ENCODE peak calls at places on chromosomes 1 and 21, in five cellular contexts. One of them, this sample, is unnamed.

GRCh38 chr1:47332779-47333577 is 612 bp upstream of the CMPK1 start:
- DNase-seq in HepG2: no peak
- DNase-seq in GM12878: no peak
- DNase-seq in H1: no peak
- DNase-seq in HEK293T: no peak
- DNase-seq in this sample: no peak

GRCh38 chr1:54940027-54940426 is 40.4 kb upstream of the TMEM61 start:
- DNase-seq in HepG2: no peak
- DNase-seq in GM12878: no peak
- DNase-seq in H1: no peak
- DNase-seq in HEK293T: no peak
- DNase-seq in this sample: no peak

GRCh38 chr1:24992761-24993211 is 62.7 kb upstream of the RUNX3 start:
- DNase-seq in HepG2: no peak
- DNase-seq in GM12878: no peak
- DNase-seq in H1: no peak
- DNase-seq in HEK293T: no peak
- DNase-seq in this sample: no peak

GRCh38 chr1:70863256-70863655 is 184.4 kb downstream of the PTGER3 start:
- DNase-seq in HepG2: no peak
- DNase-seq in GM12878: no peak
- DNase-seq in H1: no peak
- DNase-seq in HEK293T: no peak
- DNase-seq in this sample: no peak

GRCh38 chr1:172699111-172699510 is 40.2 kb downstream of the FASLG start:
- DNase-seq in HepG2: no peak
- DNase-seq in GM12878: peak; percentile 17
- DNase-seq in H1: no peak
- DNase-seq in HEK293T: no peak
- DNase-seq in this sample: no peak

GRCh38 chr1:110407260-110408210 is at the start of gene LAMTOR5:
- DNase-seq in HepG2: peak; percentile 90
- DNase-seq in GM12878: peak; percentile 86
- DNase-seq in H1: peak; percentile 91
- DNase-seq in HEK293T: peak; percentile 82
- DNase-seq in this sample: peak; percentile 78

GRCh38 chr1:93180723-93181613 is at the start of gene CCDC18:
- DNase-seq in HepG2: peak; percentile 21
- DNase-seq in GM12878: peak; percentile 56
- DNase-seq in H1: no peak
- DNase-seq in HEK293T: peak; percentile 11
- DNase-seq in this sample: peak; percentile 22

GRCh38 chr1:234851450-234852438 is 241.8 kb upstream of the IRF2BP2 start:
- DNase-seq in HepG2: no peak
- DNase-seq in GM12878: no peak
- DNase-seq in H1: no peak
- DNase-seq in HEK293T: no peak
- DNase-seq in this sample: no peak

GRCh38 chr1:224700915-224701531 is 84.9 kb downstream of the CNIH3 start:
- DNase-seq in HepG2: peak; percentile 19
- DNase-seq in GM12878: peak; percentile 9
- DNase-seq in H1: peak; percentile 66
- DNase-seq in HEK293T: peak; percentile 82
- DNase-seq in this sample: peak; percentile 75

GRCh38 chr21:42746593-42747266 is 93.3 kb downstream of the PDE9A start:
- DNase-seq in HepG2: no peak
- DNase-seq in GM12878: no peak
- DNase-seq in H1: no peak
- DNase-seq in HEK293T: no peak
- DNase-seq in this sample: no peak

GRCh38 chr1:22786101-22786500 is 75.5 kb downstream of the EPHB2 start:
- DNase-seq in HepG2: no peak
- DNase-seq in GM12878: no peak
- DNase-seq in H1: no peak
- DNase-seq in HEK293T: no peak
- DNase-seq in this sample: no peak

GRCh38 chr1:169513208-169513607 is 27.5 kb upstream of the SLC19A2 start:
- DNase-seq in HepG2: no peak
- DNase-seq in GM12878: no peak
- DNase-seq in H1: no peak
- DNase-seq in HEK293T: no peak
- DNase-seq in this sample: no peak

GRCh38 chr1:168468042-168468809 is 75.6 kb downstream of the XCL2 start:
- DNase-seq in HepG2: no peak
- DNase-seq in GM12878: no peak
- DNase-seq in H1: no peak
- DNase-seq in HEK293T: no peak
- DNase-seq in this sample: no peak

GRCh38 chr1:221611930-221612777 is 129.7 kb downstream of the DUSP10 start:
- DNase-seq in HepG2: no peak
- DNase-seq in GM12878: no peak
- DNase-seq in H1: no peak
- DNase-seq in HEK293T: peak; percentile 59
- DNase-seq in this sample: peak; percentile 15

GRCh38 chr1:18107671-18108312 is at the start of gene IGSF21:
- DNase-seq in HepG2: no peak
- DNase-seq in GM12878: no peak
- DNase-seq in H1: peak; percentile 71
- DNase-seq in HEK293T: peak; percentile 26
- DNase-seq in this sample: no peak

GRCh38 chr1:155989242-155989991 is 11.1 kb upstream of the ARHGEF2 start:
- DNase-seq in HepG2: peak; percentile 50
- DNase-seq in GM12878: no peak
- DNase-seq in H1: peak; percentile 91
- DNase-seq in HEK293T: peak; percentile 87
- DNase-seq in this sample: peak; percentile 66
- TF ChIP-seq SUZ12 in HepG2: no peak
- TF ChIP-seq SUZ12 in GM12878: no peak
- TF ChIP-seq SUZ12 in H1: no peak
- TF ChIP-seq SUZ12 in HEK293T: no peak
- TF ChIP-seq SUZ12 in this sample: no peak

GRCh38 chr1:226814751-226815496 is 55.5 kb upstream of the PSEN2 start:
- DNase-seq in HepG2: no peak
- DNase-seq in GM12878: no peak
- DNase-seq in H1: no peak
- DNase-seq in HEK293T: no peak
- DNase-seq in this sample: no peak

GRCh38 chr1:226809785-226810571 is 60.4 kb upstream of the PSEN2 start:
- DNase-seq in HepG2: no peak
- DNase-seq in GM12878: no peak
- DNase-seq in H1: no peak
- DNase-seq in HEK293T: no peak
- DNase-seq in this sample: no peak

GRCh38 chr1:226810681-226811080 is 59.7 kb upstream of the PSEN2 start:
- DNase-seq in HepG2: no peak
- DNase-seq in GM12878: no peak
- DNase-seq in H1: no peak
- DNase-seq in HEK293T: no peak
- DNase-seq in this sample: no peak

GRCh38 chr1:226816585-226816984 is 53.8 kb upstream of the PSEN2 start:
- DNase-seq in HepG2: no peak
- DNase-seq in GM12878: no peak
- DNase-seq in H1: no peak
- DNase-seq in HEK293T: no peak
- DNase-seq in this sample: no peak

DNA sequence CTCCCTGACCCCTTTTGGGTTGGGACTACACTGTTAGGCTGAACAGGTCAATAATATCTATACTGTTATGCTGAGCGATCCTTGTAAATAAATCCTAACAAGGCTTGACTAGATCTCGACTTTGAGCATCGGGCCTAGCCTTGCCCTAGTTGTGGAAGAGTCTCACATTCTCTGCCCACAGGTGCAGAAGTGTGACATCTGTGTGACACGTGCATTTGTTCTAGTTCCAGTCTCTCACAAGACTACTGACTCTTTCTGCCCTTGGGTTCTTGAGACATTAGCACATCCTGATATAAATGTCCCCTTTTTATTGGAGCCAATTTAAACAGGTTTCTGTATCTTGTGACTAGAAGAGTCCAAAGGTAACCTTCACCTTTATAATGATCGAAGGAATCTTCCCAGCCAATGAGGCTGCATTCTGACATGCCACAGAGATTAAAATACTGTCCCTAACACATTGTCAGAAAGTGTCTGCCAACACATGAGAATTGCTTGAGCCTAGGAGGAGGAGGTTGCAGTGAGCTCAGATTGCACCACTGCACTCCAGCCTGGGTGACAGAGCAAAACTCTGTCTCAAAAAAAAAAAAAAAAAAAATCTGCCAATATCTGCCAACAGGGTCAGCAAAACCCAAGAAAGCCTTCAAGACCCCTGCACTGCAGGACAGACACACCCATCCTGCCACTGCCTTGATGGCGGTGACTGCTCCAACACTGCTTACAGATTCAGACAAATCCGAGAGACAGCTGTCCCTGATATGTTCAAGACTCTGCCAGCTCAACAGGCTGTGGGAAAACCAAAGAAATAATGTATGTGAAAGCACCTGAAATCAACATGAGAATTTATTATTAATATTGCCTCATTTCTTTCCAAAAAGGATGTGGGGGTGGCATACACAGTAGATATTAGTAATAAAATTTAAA is 56.5 kb upstream of the PSEN2 start:
- DNase-seq in HepG2: no peak
- DNase-seq in GM12878: no peak
- DNase-seq in H1: no peak
- DNase-seq in HEK293T: no peak
- DNase-seq in this sample: no peak
- TF ChIP-seq SUZ12 in HepG2: no peak
- TF ChIP-seq SUZ12 in GM12878: no peak
- TF ChIP-seq SUZ12 in H1: no peak
- TF ChIP-seq SUZ12 in HEK293T: no peak
- TF ChIP-seq SUZ12 in this sample: no peak

GRCh38 chr1:3578433-3578805 is 32.9 kb downstream of the MEGF6 start:
- DNase-seq in HepG2: no peak
- DNase-seq in GM12878: no peak
- DNase-seq in H1: no peak
- DNase-seq in HEK293T: no peak
- DNase-seq in this sample: no peak

GRCh38 chr1:3580231-3580630 is 31.1 kb downstream of the MEGF6 start:
- DNase-seq in HepG2: no peak
- DNase-seq in GM12878: no peak
- DNase-seq in H1: no peak
- DNase-seq in HEK293T: no peak
- DNase-seq in this sample: no peak

GRCh38 chr1:3579626-3580025 is 31.7 kb downstream of the MEGF6 start:
- DNase-seq in HepG2: no peak
- DNase-seq in GM12878: no peak
- DNase-seq in H1: no peak
- DNase-seq in HEK293T: no peak
- DNase-seq in this sample: no peak

GRCh38 chr1:3578906-3579305 is 32.4 kb downstream of the MEGF6 start:
- DNase-seq in HepG2: no peak
- DNase-seq in GM12878: no peak
- DNase-seq in H1: no peak
- DNase-seq in HEK293T: no peak
- DNase-seq in this sample: no peak

GRCh38 chr1:3581296-3581695 is 30.0 kb downstream of the MEGF6 start:
- DNase-seq in HepG2: no peak
- DNase-seq in GM12878: no peak
- DNase-seq in H1: no peak
- DNase-seq in HEK293T: no peak
- DNase-seq in this sample: no peak
- TF ChIP-seq SUZ12 in HepG2: no peak
- TF ChIP-seq SUZ12 in GM12878: no peak
- TF ChIP-seq SUZ12 in H1: no peak
- TF ChIP-seq SUZ12 in HEK293T: no peak
- TF ChIP-seq SUZ12 in this sample: no peak

GRCh38 chr21:36250423-36251075 is 69.4 kb upstream of the MORC3 start:
- DNase-seq in HepG2: no peak
- DNase-seq in GM12878: no peak
- DNase-seq in H1: no peak
- DNase-seq in HEK293T: no peak
- DNase-seq in this sample: no peak
- TF ChIP-seq SUZ12 in HepG2: no peak
- TF ChIP-seq SUZ12 in GM12878: no peak
- TF ChIP-seq SUZ12 in H1: no peak
- TF ChIP-seq SUZ12 in HEK293T: no peak
- TF ChIP-seq SUZ12 in this sample: no peak

GRCh38 chr1:78492376-78492950 is 1.7 kb downstream of the PTGFR start:
- DNase-seq in HepG2: no peak
- DNase-seq in GM12878: no peak
- DNase-seq in H1: no peak
- DNase-seq in HEK293T: no peak
- DNase-seq in this sample: no peak
- TF ChIP-seq SUZ12 in HepG2: no peak
- TF ChIP-seq SUZ12 in GM12878: no peak
- TF ChIP-seq SUZ12 in H1: no peak
- TF ChIP-seq SUZ12 in HEK293T: no peak
- TF ChIP-seq SUZ12 in this sample: no peak

DNA sequence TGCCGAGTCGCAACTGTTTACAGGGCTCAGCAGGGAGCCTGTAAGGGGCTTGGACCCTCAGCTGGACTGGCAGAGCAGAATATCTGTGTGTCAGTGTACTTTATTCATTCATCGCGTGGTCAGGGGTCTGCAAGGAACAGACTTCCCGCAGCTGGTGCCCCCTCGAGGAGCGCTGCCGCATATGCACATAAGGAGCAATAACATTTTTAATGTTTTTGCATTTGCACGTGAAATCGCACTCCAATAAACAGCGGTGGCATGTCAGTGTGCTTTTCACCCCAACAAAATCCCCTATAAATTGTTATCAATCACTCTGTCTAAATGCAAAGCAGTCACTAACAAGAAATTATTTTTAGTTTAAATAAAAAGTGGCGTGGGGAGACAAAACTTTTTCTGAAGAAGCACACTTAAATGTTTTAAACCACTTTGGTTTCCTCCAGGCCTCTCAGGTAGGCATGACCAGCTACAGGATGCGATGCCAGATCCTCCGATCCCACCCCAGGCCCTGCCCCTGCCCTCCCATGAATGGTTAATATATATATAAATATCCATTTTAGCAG is 3.5 kb downstream of the FMO1 start:
- DNase-seq in HepG2: peak; percentile 12
- DNase-seq in GM12878: no peak
- DNase-seq in H1: no peak
- DNase-seq in HEK293T: peak; percentile 74
- DNase-seq in this sample: no peak
- TF ChIP-seq SUZ12 in HepG2: no peak
- TF ChIP-seq SUZ12 in GM12878: no peak
- TF ChIP-seq SUZ12 in H1: no peak
- TF ChIP-seq SUZ12 in HEK293T: no peak
- TF ChIP-seq SUZ12 in this sample: no peak

GRCh38 chr1:164765557-164765956 is 206.6 kb downstream of the PBX1 start:
- DNase-seq in HepG2: no peak
- DNase-seq in GM12878: no peak
- DNase-seq in H1: no peak
- DNase-seq in HEK293T: no peak
- DNase-seq in this sample: no peak
- TF ChIP-seq SUZ12 in HepG2: no peak
- TF ChIP-seq SUZ12 in GM12878: no peak
- TF ChIP-seq SUZ12 in H1: no peak
- TF ChIP-seq SUZ12 in HEK293T: no peak
- TF ChIP-seq SUZ12 in this sample: no peak

This sample was measured in NT2/D1.